ENCODE peak calls at places on chromosomes 16 and 17, in five cellular contexts. O, Z, D, C and H are unnamed samples.
A peak's percentile ranks its signal among the peaks of the same experiment; 100 is the strongest.

GRCh38 chr16:666572-666971 is 1.4 kb upstream of the RHOT2 start:
- DNase-seq in Z (no peak), C (no peak), D (no peak), O (no peak), H (no peak)

GRCh38 chr17:50905460-50905803 is 39.3 kb upstream of the TOB1 start:
- DNase-seq in O (no peak), C (no peak), Z (no peak), D (no peak), H (no peak)

GRCh38 chr17:69060835-69061234 is at the start of gene ABCA9:
- DNase-seq in Z (no peak), C (no peak), O (no peak), D (no peak), H (no peak)

GRCh38 chr16:4388275-4389021 is 16.8 kb downstream of the VASN start:
- DNase-seq in O (no peak), D (no peak), Z (no peak), C (no peak), H (no peak)

GRCh38 chr16:3774819-3775218 is 57.5 kb upstream of the TRAP1 start:
- DNase-seq in Z (no peak), C (no peak), O (no peak), D (no peak), H (no peak)

GRCh38 chr16:72068930-72069329 is 5.9 kb downstream of the HPR start:
- DNase-seq in D (no peak), Z (no peak), C (no peak), O (no peak), H (no peak)

GRCh38 chr16:48831081-48831722 is 221.2 kb upstream of the N4BP1 start:
- DNase-seq in Z (no peak), O (no peak), C (no peak), D (no peak), H (no peak)

GRCh38 chr17:47324224-47325020 is 667 bp downstream of the EFCAB13 start:
- DNase-seq in C (peak; percentile 63), D (peak; percentile 9), O (peak; percentile 70), Z (peak; percentile 37), H (peak; percentile 40)

GRCh38 chr16:54287758-54288591 is 1.4 kb upstream of the IRX3 start:
- DNase-seq in C (no peak), D (no peak), O (no peak), Z (no peak), H (no peak)

GRCh38 chr16:76670125-76670857 is 393.1 kb downstream of the CNTNAP4 start:
- DNase-seq in O (no peak), C (no peak), Z (no peak), D (no peak), H (no peak)